ENCODE peak calls at places on chromosomes 12 and 14, in ten cellular contexts. One of them, this sample, is unnamed.

GRCh38 chr14:44963775-44964380 is 1.9 kb downstream of the TOGARAM1 start:
- DNase-seq in NCI-H1105: no peak
- DNase-seq in A673: no peak
- DNase-seq in mucosa of gallbladder: no peak
- DNase-seq in CD4-positive, CD25-positive, alpha-beta regulatory T cell: no peak
- DNase-seq in esophagus squamous epithelium: no peak
- DNase-seq in effector memory CD4-positive, alpha-beta T cell: no peak
- DNase-seq in psoas muscle: no peak
- DNase-seq in NK-92 treated with Interleukin-12 subunit alpha and Interleukin-12 subunit beta, amount 100 ng/mL, for 24 hours: no peak
- DNase-seq in activated CD8-positive, alpha-beta T cell treated with anti-CD3 and anti-CD28 coated beads, Interleukin-2, amount 10 ng/mL, durations not matched to agents 7 days and 5 days: no peak
- DNase-seq in this sample: no peak

GRCh38 chr14:29896354-29896768 is 31.3 kb downstream of the PRKD1 start:
- DNase-seq in NCI-H1105: no peak
- DNase-seq in A673: no peak
- DNase-seq in mucosa of gallbladder: no peak
- DNase-seq in CD4-positive, CD25-positive, alpha-beta regulatory T cell: no peak
- DNase-seq in esophagus squamous epithelium: no peak
- DNase-seq in effector memory CD4-positive, alpha-beta T cell: no peak
- DNase-seq in psoas muscle: no peak
- DNase-seq in NK-92 treated with Interleukin-12 subunit alpha and Interleukin-12 subunit beta, amount 100 ng/mL, for 24 hours: no peak
- DNase-seq in activated CD8-positive, alpha-beta T cell treated with anti-CD3 and anti-CD28 coated beads, Interleukin-2, amount 10 ng/mL, durations not matched to agents 7 days and 5 days: no peak
- DNase-seq in this sample: peak

GRCh38 chr12:69897744-69898143 is 72.7 kb downstream of the MYRFL start:
- DNase-seq in NCI-H1105: no peak
- DNase-seq in A673: peak
- DNase-seq in mucosa of gallbladder: no peak
- DNase-seq in CD4-positive, CD25-positive, alpha-beta regulatory T cell: no peak
- DNase-seq in esophagus squamous epithelium: no peak
- DNase-seq in effector memory CD4-positive, alpha-beta T cell: no peak
- DNase-seq in psoas muscle: peak
- DNase-seq in NK-92 treated with Interleukin-12 subunit alpha and Interleukin-12 subunit beta, amount 100 ng/mL, for 24 hours: no peak
- DNase-seq in activated CD8-positive, alpha-beta T cell treated with anti-CD3 and anti-CD28 coated beads, Interleukin-2, amount 10 ng/mL, durations not matched to agents 7 days and 5 days: no peak
- DNase-seq in this sample: no peak

GRCh38 chr14:39733741-39734140 is 301.5 kb upstream of the FBXO33 start:
- DNase-seq in NCI-H1105: no peak
- DNase-seq in A673: no peak
- DNase-seq in mucosa of gallbladder: no peak
- DNase-seq in CD4-positive, CD25-positive, alpha-beta regulatory T cell: no peak
- DNase-seq in esophagus squamous epithelium: no peak
- DNase-seq in effector memory CD4-positive, alpha-beta T cell: no peak
- DNase-seq in psoas muscle: no peak
- DNase-seq in NK-92 treated with Interleukin-12 subunit alpha and Interleukin-12 subunit beta, amount 100 ng/mL, for 24 hours: no peak
- DNase-seq in activated CD8-positive, alpha-beta T cell treated with anti-CD3 and anti-CD28 coated beads, Interleukin-2, amount 10 ng/mL, durations not matched to agents 7 days and 5 days: no peak
- DNase-seq in this sample: no peak

GRCh38 chr14:81517798-81518398 is 15.8 kb downstream of the SEL1L start:
- DNase-seq in NCI-H1105: no peak
- DNase-seq in A673: no peak
- DNase-seq in mucosa of gallbladder: peak
- DNase-seq in CD4-positive, CD25-positive, alpha-beta regulatory T cell: no peak
- DNase-seq in esophagus squamous epithelium: no peak
- DNase-seq in effector memory CD4-positive, alpha-beta T cell: no peak
- DNase-seq in psoas muscle: peak
- DNase-seq in NK-92 treated with Interleukin-12 subunit alpha and Interleukin-12 subunit beta, amount 100 ng/mL, for 24 hours: no peak
- DNase-seq in activated CD8-positive, alpha-beta T cell treated with anti-CD3 and anti-CD28 coated beads, Interleukin-2, amount 10 ng/mL, durations not matched to agents 7 days and 5 days: no peak
- DNase-seq in this sample: no peak

GRCh38 chr12:32183646-32184045 is 77.0 kb downstream of the BICD1 start:
- DNase-seq in NCI-H1105: no peak
- DNase-seq in A673: no peak
- DNase-seq in mucosa of gallbladder: no peak
- DNase-seq in CD4-positive, CD25-positive, alpha-beta regulatory T cell: no peak
- DNase-seq in esophagus squamous epithelium: no peak
- DNase-seq in effector memory CD4-positive, alpha-beta T cell: no peak
- DNase-seq in psoas muscle: no peak
- DNase-seq in NK-92 treated with Interleukin-12 subunit alpha and Interleukin-12 subunit beta, amount 100 ng/mL, for 24 hours: no peak
- DNase-seq in activated CD8-positive, alpha-beta T cell treated with anti-CD3 and anti-CD28 coated beads, Interleukin-2, amount 10 ng/mL, durations not matched to agents 7 days and 5 days: no peak
- DNase-seq in this sample: no peak

GRCh38 chr14:103141117-103141796 is 18.0 kb downstream of the TNFAIP2 start:
- DNase-seq in NCI-H1105: peak
- DNase-seq in A673: peak
- DNase-seq in mucosa of gallbladder: no peak
- DNase-seq in CD4-positive, CD25-positive, alpha-beta regulatory T cell: no peak
- DNase-seq in esophagus squamous epithelium: no peak
- DNase-seq in effector memory CD4-positive, alpha-beta T cell: no peak
- DNase-seq in psoas muscle: no peak
- DNase-seq in NK-92 treated with Interleukin-12 subunit alpha and Interleukin-12 subunit beta, amount 100 ng/mL, for 24 hours: no peak
- DNase-seq in activated CD8-positive, alpha-beta T cell treated with anti-CD3 and anti-CD28 coated beads, Interleukin-2, amount 10 ng/mL, durations not matched to agents 7 days and 5 days: peak
- DNase-seq in this sample: peak

GRCh38 chr12:24111591-24111990 is 162.1 kb upstream of the SOX5 start:
- DNase-seq in NCI-H1105: no peak
- DNase-seq in A673: peak
- DNase-seq in mucosa of gallbladder: no peak
- DNase-seq in CD4-positive, CD25-positive, alpha-beta regulatory T cell: no peak
- DNase-seq in esophagus squamous epithelium: no peak
- DNase-seq in effector memory CD4-positive, alpha-beta T cell: no peak
- DNase-seq in psoas muscle: no peak
- DNase-seq in NK-92 treated with Interleukin-12 subunit alpha and Interleukin-12 subunit beta, amount 100 ng/mL, for 24 hours: no peak
- DNase-seq in activated CD8-positive, alpha-beta T cell treated with anti-CD3 and anti-CD28 coated beads, Interleukin-2, amount 10 ng/mL, durations not matched to agents 7 days and 5 days: no peak
- DNase-seq in this sample: no peak

GRCh38 chr12:110233212-110233903 is 47.7 kb upstream of the ATP2A2 start:
- DNase-seq in NCI-H1105: no peak
- DNase-seq in A673: no peak
- DNase-seq in mucosa of gallbladder: peak
- DNase-seq in CD4-positive, CD25-positive, alpha-beta regulatory T cell: no peak
- DNase-seq in esophagus squamous epithelium: no peak
- DNase-seq in effector memory CD4-positive, alpha-beta T cell: no peak
- DNase-seq in psoas muscle: no peak
- DNase-seq in NK-92 treated with Interleukin-12 subunit alpha and Interleukin-12 subunit beta, amount 100 ng/mL, for 24 hours: no peak
- DNase-seq in activated CD8-positive, alpha-beta T cell treated with anti-CD3 and anti-CD28 coated beads, Interleukin-2, amount 10 ng/mL, durations not matched to agents 7 days and 5 days: no peak
- DNase-seq in this sample: no peak

GRCh38 chr12:98998697-98999299 is 353.7 kb downstream of the APAF1 start:
- DNase-seq in NCI-H1105: peak
- DNase-seq in A673: peak
- DNase-seq in mucosa of gallbladder: no peak
- DNase-seq in CD4-positive, CD25-positive, alpha-beta regulatory T cell: peak
- DNase-seq in esophagus squamous epithelium: no peak
- DNase-seq in effector memory CD4-positive, alpha-beta T cell: no peak
- DNase-seq in psoas muscle: no peak
- DNase-seq in NK-92 treated with Interleukin-12 subunit alpha and Interleukin-12 subunit beta, amount 100 ng/mL, for 24 hours: no peak
- DNase-seq in activated CD8-positive, alpha-beta T cell treated with anti-CD3 and anti-CD28 coated beads, Interleukin-2, amount 10 ng/mL, durations not matched to agents 7 days and 5 days: no peak
- DNase-seq in this sample: peak

This sample was measured in HuH-7.5.